ENCODE peak calls at places on chromosomes 2 and 18, in five cellular contexts. E is activated T-cell treated with anti-CD3 and anti-CD28 coated beads, Interleukin-2, amount 50 U/mL, for 72 hours; J is progenitor cell of endocrine pancreas; A is effector memory CD4-positive, alpha-beta T cell; Y is esophagus squamous epithelium. D is an unnamed sample.

GRCh38 chr2:134707330-134707676 is 11.5 kb downstream of the TMEM163 start:
- DNase-seq in A (no peak), Y (no peak), E (no peak), J (no peak), D (no peak)

GRCh38 chr2:7256377-7256776 is 339.2 kb downstream of the RNF144A start:
- DNase-seq in E (no peak), A (no peak), J (no peak), Y (no peak), D (no peak)

GRCh38 chr2:108935231-108935863 is 53.7 kb downstream of the EDAR start:
- DNase-seq in A (no peak), E (no peak), Y (no peak), J (no peak), D (no peak)

GRCh38 chr2:239459581-239459980 is 58.8 kb upstream of the HDAC4 start:
- DNase-seq in J (no peak), Y (no peak), E (no peak), A (no peak), D (no peak)

GRCh38 chr18:23357992-23358594 is 95.0 kb upstream of the RIOK3 start:
- DNase-seq in A (no peak), Y (no peak), J (no peak), E (no peak), D (no peak)

GRCh38 chr18:63016270-63016669 is 300.9 kb downstream of the PHLPP1 start:
- DNase-seq in A (no peak), Y (no peak), E (peak), J (no peak), D (peak)

GRCh38 chr2:237569896-237570295 is 3.5 kb downstream of the PRLH start:
- DNase-seq in Y (no peak), E (no peak), A (no peak), J (no peak), D (no peak)

GRCh38 chr2:8984855-8985254 is 18.6 kb downstream of the MBOAT2 start:
- DNase-seq in A (no peak), J (no peak), Y (no peak), E (no peak), D (no peak)

GRCh38 chr2:2898744-2899143 is 478.9 kb downstream of the EIPR1 start:
- DNase-seq in A (no peak), J (no peak), Y (no peak), E (no peak), D (no peak)

GRCh38 chr18:11176416-11176815 is 27.0 kb upstream of the PIEZO2 start:
- DNase-seq in J (no peak), A (no peak), E (no peak), Y (no peak), D (no peak)

GRCh38 chr18:9417081-9417841 is 58.1 kb upstream of the RALBP1 start:
- DNase-seq in A (no peak), J (no peak), Y (no peak), E (no peak), D (no peak)

GRCh38 chr2:32864337-32864736 is 82.4 kb upstream of the LTBP1 start:
- DNase-seq in J (no peak), A (no peak), Y (no peak), E (no peak), D (no peak)

GRCh38 chr18:12032786-12033642 is 51.7 kb downstream of the IMPA2 start:
- DNase-seq in Y (no peak), A (no peak), J (no peak), E (no peak), D (no peak)

GRCh38 chr2:228355897-228356296 is 174.4 kb upstream of the SPHKAP start:
- DNase-seq in J (no peak), A (no peak), Y (no peak), E (no peak), D (no peak)

GRCh38 chr18:73232933-73233332 is 365.1 kb upstream of the NETO1 start:
- DNase-seq in E (no peak), Y (no peak), A (no peak), J (no peak), D (no peak)

GRCh38 chr2:25567406-25567805 is 106.0 kb downstream of the DTNB start:
- DNase-seq in J (no peak), E (no peak), A (no peak), Y (no peak), D (no peak)

GRCh38 chr2:192162392-192163042 is 32.2 kb downstream of the TMEFF2 start:
- DNase-seq in E (peak), A (peak), J (peak), Y (peak), D (peak)

GRCh38 chr2:62119313-62119969 is 76.5 kb upstream of the B3GNT2 start:
- DNase-seq in E (no peak), J (no peak), A (no peak), Y (no peak), D (no peak)

GRCh38 chr2:219662566-219662965 is 35.1 kb downstream of the SLC4A3 start:
- DNase-seq in A (no peak), E (no peak), J (no peak), Y (no peak), D (no peak)